ENCODE peak calls at places on chromosomes 7 and 10, in eight cellular contexts. One of them, this sample, is unnamed. For H3K4me1, the result is how much of the 10 kb centered on the place peaks cover.

GRCh38 chr7:113200281-113200680 is 81.9 kb upstream of the SMIM30 start:
- DNase-seq in Panc1: no peak
- DNase-seq in heart left ventricle: no peak
- DNase-seq in lower lobe of right lung: no peak
- DNase-seq in right cardiac atrium: no peak
- DNase-seq in upper lobe of right lung: no peak
- DNase-seq in mesenchymal stem cell: no peak
- DNase-seq in ovary: no peak
- DNase-seq in this sample: no peak

GRCh38 chr10:23793577-23793976 is 354.7 kb downstream of the OTUD1 start:
- DNase-seq in Panc1: no peak
- DNase-seq in heart left ventricle: no peak
- DNase-seq in lower lobe of right lung: no peak
- DNase-seq in right cardiac atrium: no peak
- DNase-seq in upper lobe of right lung: no peak
- DNase-seq in mesenchymal stem cell: no peak
- DNase-seq in ovary: no peak
- DNase-seq in this sample: no peak

GRCh38 chr10:129741978-129742741 is 221.9 kb downstream of the EBF3 start:
- DNase-seq in Panc1: no peak
- DNase-seq in heart left ventricle: no peak
- DNase-seq in lower lobe of right lung: no peak
- DNase-seq in right cardiac atrium: no peak
- DNase-seq in upper lobe of right lung: peak
- DNase-seq in mesenchymal stem cell: no peak
- DNase-seq in ovary: no peak
- DNase-seq in this sample: no peak

GRCh38 chr7:47478017-47478344 is 103.9 kb downstream of the TNS3 start:
- DNase-seq in Panc1: no peak
- DNase-seq in heart left ventricle: no peak
- DNase-seq in lower lobe of right lung: peak
- DNase-seq in right cardiac atrium: no peak
- DNase-seq in upper lobe of right lung: peak
- DNase-seq in mesenchymal stem cell: peak
- DNase-seq in ovary: no peak
- DNase-seq in this sample: no peak

GRCh38 chr10:126133082-126133620 is 236.8 kb downstream of the FANK1 start:
- DNase-seq in Panc1: no peak
- DNase-seq in heart left ventricle: no peak
- DNase-seq in lower lobe of right lung: no peak
- DNase-seq in right cardiac atrium: no peak
- DNase-seq in upper lobe of right lung: no peak
- DNase-seq in mesenchymal stem cell: no peak
- DNase-seq in ovary: no peak
- DNase-seq in this sample: no peak

GRCh38 chr7:142813262-142813661 is 41.6 kb upstream of the EPHB6 start:
- DNase-seq in Panc1: peak
- DNase-seq in heart left ventricle: no peak
- DNase-seq in lower lobe of right lung: no peak
- DNase-seq in right cardiac atrium: no peak
- DNase-seq in upper lobe of right lung: no peak
- DNase-seq in mesenchymal stem cell: peak
- DNase-seq in ovary: no peak
- DNase-seq in this sample: no peak

GRCh38 chr10:104297697-104298660 is 29.0 kb downstream of the GSTO2 start:
- DNase-seq in Panc1: no peak
- DNase-seq in heart left ventricle: no peak
- DNase-seq in lower lobe of right lung: no peak
- DNase-seq in right cardiac atrium: peak
- DNase-seq in upper lobe of right lung: no peak
- DNase-seq in mesenchymal stem cell: no peak
- DNase-seq in ovary: peak
- DNase-seq in this sample: peak

GRCh38 chr7:33530664-33531063 is 374.7 kb upstream of the BMPER start:
- DNase-seq in Panc1: no peak
- DNase-seq in heart left ventricle: no peak
- DNase-seq in lower lobe of right lung: no peak
- DNase-seq in right cardiac atrium: no peak
- DNase-seq in upper lobe of right lung: no peak
- DNase-seq in mesenchymal stem cell: no peak
- DNase-seq in ovary: no peak
- DNase-seq in this sample: no peak

GRCh38 chr7:27235387-27236052 is 7.1 kb upstream of the EVX1 start:
- DNase-seq in Panc1: no peak
- DNase-seq in heart left ventricle: peak
- DNase-seq in lower lobe of right lung: no peak
- DNase-seq in right cardiac atrium: peak
- DNase-seq in upper lobe of right lung: peak
- DNase-seq in mesenchymal stem cell: no peak
- DNase-seq in ovary: no peak
- DNase-seq in this sample: no peak

GRCh38 chr7:35749548-35749947 is 51.3 kb upstream of the SEPTIN7 start:
- DNase-seq in Panc1: no peak
- DNase-seq in heart left ventricle: peak
- DNase-seq in lower lobe of right lung: no peak
- DNase-seq in right cardiac atrium: peak
- DNase-seq in upper lobe of right lung: no peak
- DNase-seq in mesenchymal stem cell: peak
- DNase-seq in ovary: peak
- DNase-seq in this sample: no peak

GRCh38 chr7:90751595-90751994 is 155.5 kb downstream of the CDK14 start:
- DNase-seq in Panc1: no peak
- DNase-seq in heart left ventricle: no peak
- DNase-seq in lower lobe of right lung: no peak
- DNase-seq in right cardiac atrium: no peak
- DNase-seq in upper lobe of right lung: no peak
- DNase-seq in mesenchymal stem cell: no peak
- DNase-seq in ovary: no peak
- DNase-seq in this sample: no peak

GRCh38 chr7:7662527-7662926 is 22.0 kb downstream of the UMAD1 start:
- DNase-seq in Panc1: no peak
- DNase-seq in heart left ventricle: no peak
- DNase-seq in lower lobe of right lung: no peak
- DNase-seq in right cardiac atrium: no peak
- DNase-seq in upper lobe of right lung: no peak
- DNase-seq in mesenchymal stem cell: peak
- DNase-seq in ovary: no peak
- DNase-seq in this sample: no peak

GRCh38 chr10:86221442-86222335 is 144.9 kb downstream of the GRID1 start:
- DNase-seq in Panc1: no peak
- DNase-seq in heart left ventricle: no peak
- DNase-seq in lower lobe of right lung: no peak
- DNase-seq in right cardiac atrium: no peak
- DNase-seq in upper lobe of right lung: no peak
- DNase-seq in mesenchymal stem cell: no peak
- DNase-seq in ovary: no peak
- DNase-seq in this sample: no peak

GRCh38 chr7:15123901-15124300 is 221.3 kb upstream of the DGKB start:
- DNase-seq in Panc1: no peak
- DNase-seq in heart left ventricle: no peak
- DNase-seq in lower lobe of right lung: no peak
- DNase-seq in right cardiac atrium: no peak
- DNase-seq in upper lobe of right lung: no peak
- DNase-seq in mesenchymal stem cell: no peak
- DNase-seq in ovary: no peak
- DNase-seq in this sample: no peak

GRCh38 chr10:105837951-105838350 is 1196.9 kb downstream of the SORCS3 start:
- DNase-seq in Panc1: no peak
- DNase-seq in heart left ventricle: no peak
- DNase-seq in lower lobe of right lung: no peak
- DNase-seq in right cardiac atrium: no peak
- DNase-seq in upper lobe of right lung: no peak
- DNase-seq in mesenchymal stem cell: peak
- DNase-seq in ovary: no peak
- DNase-seq in this sample: no peak

GRCh38 chr10:57395921-57396320 is 871.8 kb downstream of the IPMK start:
- DNase-seq in Panc1: no peak
- DNase-seq in heart left ventricle: no peak
- DNase-seq in lower lobe of right lung: no peak
- DNase-seq in right cardiac atrium: no peak
- DNase-seq in upper lobe of right lung: no peak
- DNase-seq in mesenchymal stem cell: peak
- DNase-seq in ovary: no peak
- DNase-seq in this sample: no peak

GRCh38 chr10:123470570-123470969 is 195.6 kb upstream of the GPR26 start:
- DNase-seq in Panc1: no peak
- DNase-seq in heart left ventricle: no peak
- DNase-seq in lower lobe of right lung: no peak
- DNase-seq in right cardiac atrium: no peak
- DNase-seq in upper lobe of right lung: no peak
- DNase-seq in mesenchymal stem cell: no peak
- DNase-seq in ovary: no peak
- DNase-seq in this sample: no peak

GRCh38 chr10:13263591-13263990 is 29.4 kb upstream of the UCMA start:
- DNase-seq in Panc1: no peak
- DNase-seq in heart left ventricle: no peak
- DNase-seq in lower lobe of right lung: no peak
- DNase-seq in right cardiac atrium: no peak
- DNase-seq in upper lobe of right lung: no peak
- DNase-seq in mesenchymal stem cell: no peak
- DNase-seq in ovary: no peak
- DNase-seq in this sample: no peak

GRCh38 chr10:13262433-13262832 is 28.3 kb upstream of the UCMA start:
- DNase-seq in Panc1: no peak
- DNase-seq in heart left ventricle: no peak
- DNase-seq in lower lobe of right lung: no peak
- DNase-seq in right cardiac atrium: no peak
- DNase-seq in upper lobe of right lung: no peak
- DNase-seq in mesenchymal stem cell: no peak
- DNase-seq in ovary: no peak
- DNase-seq in this sample: no peak

GRCh38 chr10:13253726-13254125 is 19.6 kb upstream of the UCMA start:
- DNase-seq in Panc1: no peak
- DNase-seq in heart left ventricle: no peak
- DNase-seq in lower lobe of right lung: no peak
- DNase-seq in right cardiac atrium: no peak
- DNase-seq in upper lobe of right lung: no peak
- DNase-seq in mesenchymal stem cell: no peak
- DNase-seq in ovary: no peak
- DNase-seq in this sample: no peak

GRCh38 chr10:13256627-13257026 is 22.5 kb upstream of the UCMA start:
- DNase-seq in Panc1: no peak
- DNase-seq in heart left ventricle: no peak
- DNase-seq in lower lobe of right lung: no peak
- DNase-seq in right cardiac atrium: no peak
- DNase-seq in upper lobe of right lung: no peak
- DNase-seq in mesenchymal stem cell: no peak
- DNase-seq in ovary: no peak
- DNase-seq in this sample: no peak

GRCh38 chr10:13257621-13258150 is 23.5 kb upstream of the UCMA start:
- DNase-seq in Panc1: no peak
- DNase-seq in heart left ventricle: no peak
- DNase-seq in lower lobe of right lung: no peak
- DNase-seq in right cardiac atrium: no peak
- DNase-seq in upper lobe of right lung: no peak
- DNase-seq in mesenchymal stem cell: no peak
- DNase-seq in ovary: no peak
- DNase-seq in this sample: no peak
- H3K4me1 ChIP-seq in Panc1: under half
- H3K4me1 ChIP-seq in heart left ventricle: under half
- H3K4me1 ChIP-seq in lower lobe of right lung: under half
- H3K4me1 ChIP-seq in right cardiac atrium: under half
- H3K4me1 ChIP-seq in upper lobe of right lung: under half
- H3K4me1 ChIP-seq in mesenchymal stem cell: under half
- H3K4me1 ChIP-seq in ovary: under half
- H3K4me1 ChIP-seq in this sample: under half

DNA sequence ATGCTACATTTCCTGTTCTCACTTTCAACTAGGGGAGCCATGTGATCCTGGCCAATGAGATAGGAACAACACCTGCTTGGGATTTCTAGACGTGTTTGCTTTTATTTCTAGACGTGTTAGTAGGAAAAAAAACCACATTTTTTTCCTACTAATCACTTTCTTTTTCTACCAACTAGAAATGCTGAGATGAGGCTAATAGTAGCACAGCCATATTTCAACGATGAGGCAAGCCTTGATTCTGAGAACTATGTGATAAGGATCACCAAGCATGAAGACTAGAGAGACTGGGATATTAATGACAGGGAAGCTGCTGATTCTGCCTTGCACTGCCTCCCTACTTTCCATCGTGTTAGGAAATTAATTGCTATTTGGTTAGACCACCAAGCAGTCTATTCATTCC is 98.3 kb downstream of the GPR37 start:
- DNase-seq in Panc1: no peak
- DNase-seq in heart left ventricle: no peak
- DNase-seq in lower lobe of right lung: no peak
- DNase-seq in right cardiac atrium: no peak
- DNase-seq in upper lobe of right lung: no peak
- DNase-seq in mesenchymal stem cell: peak
- DNase-seq in ovary: no peak
- DNase-seq in this sample: no peak
- H3K4me3 ChIP-seq in Panc1: no peak
- H3K4me3 ChIP-seq in heart left ventricle: no peak
- H3K4me3 ChIP-seq in lower lobe of right lung: no peak
- H3K4me3 ChIP-seq in right cardiac atrium: no peak
- H3K4me3 ChIP-seq in upper lobe of right lung: no peak
- H3K4me3 ChIP-seq in mesenchymal stem cell: no peak
- H3K4me3 ChIP-seq in ovary: no peak
- H3K4me3 ChIP-seq in this sample: no peak

DNA sequence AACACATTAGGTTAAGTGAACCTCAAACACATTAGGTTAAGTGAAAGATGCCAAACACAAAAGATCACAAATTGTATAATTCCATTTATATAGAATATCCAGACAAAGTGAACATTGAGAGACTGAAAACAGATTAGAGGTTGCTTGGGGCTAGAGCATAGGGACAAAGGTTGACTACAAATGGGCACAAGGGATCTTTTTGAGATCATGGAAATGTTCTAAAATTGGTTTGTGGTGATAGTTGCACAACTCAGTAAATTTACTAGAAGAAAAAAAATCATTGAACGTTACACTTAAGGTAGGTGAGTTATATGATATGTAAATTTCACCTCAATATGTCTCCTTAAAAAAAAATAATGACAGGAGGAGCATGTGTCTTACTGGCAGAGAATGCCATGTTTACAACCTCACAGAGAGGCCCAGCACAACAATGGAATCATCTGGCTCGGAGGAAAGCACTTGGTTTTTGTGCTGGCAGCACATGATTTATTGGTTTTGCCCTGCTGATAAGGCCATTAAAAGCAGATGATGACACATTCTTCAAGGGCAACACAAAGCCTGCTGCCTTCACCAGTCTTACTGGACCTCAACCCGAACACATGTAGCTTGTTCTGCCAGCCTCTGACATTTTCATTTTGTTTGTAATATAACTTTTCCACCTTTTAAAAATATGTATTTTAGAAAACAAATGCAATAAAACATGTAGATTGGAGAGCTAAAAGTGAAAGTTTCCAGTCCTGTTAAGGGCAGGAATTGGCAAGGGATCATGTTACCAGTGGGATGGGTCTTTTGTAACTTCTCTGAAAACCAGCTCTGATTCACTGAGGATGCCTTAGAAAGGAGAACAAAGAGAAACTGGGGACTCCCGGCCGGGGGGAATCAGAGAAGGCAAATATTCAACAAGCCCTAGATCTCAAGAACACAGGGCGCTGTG is 11.9 kb upstream of the LMOD2 start:
- DNase-seq in Panc1: no peak
- DNase-seq in heart left ventricle: no peak
- DNase-seq in lower lobe of right lung: no peak
- DNase-seq in right cardiac atrium: no peak
- DNase-seq in upper lobe of right lung: no peak
- DNase-seq in mesenchymal stem cell: peak
- DNase-seq in ovary: peak
- DNase-seq in this sample: no peak
- H3K4me1 ChIP-seq in Panc1: under half
- H3K4me1 ChIP-seq in heart left ventricle: under half
- H3K4me1 ChIP-seq in lower lobe of right lung: under half
- H3K4me1 ChIP-seq in right cardiac atrium: under half
- H3K4me1 ChIP-seq in upper lobe of right lung: under half
- H3K4me1 ChIP-seq in mesenchymal stem cell: under half
- H3K4me1 ChIP-seq in ovary: under half
- H3K4me1 ChIP-seq in this sample: under half

GRCh38 chr7:2687881-2688318 is at the start of gene AMZ1:
- DNase-seq in Panc1: no peak
- DNase-seq in heart left ventricle: no peak
- DNase-seq in lower lobe of right lung: no peak
- DNase-seq in right cardiac atrium: no peak
- DNase-seq in upper lobe of right lung: no peak
- DNase-seq in mesenchymal stem cell: no peak
- DNase-seq in ovary: no peak
- DNase-seq in this sample: no peak
- H3K4me3 ChIP-seq in Panc1: peak
- H3K4me3 ChIP-seq in heart left ventricle: peak
- H3K4me3 ChIP-seq in lower lobe of right lung: peak
- H3K4me3 ChIP-seq in right cardiac atrium: peak
- H3K4me3 ChIP-seq in upper lobe of right lung: peak
- H3K4me3 ChIP-seq in mesenchymal stem cell: peak
- H3K4me3 ChIP-seq in ovary: peak
- H3K4me3 ChIP-seq in this sample: peak